ENCODE peak calls at places on chromosome 3, in ten cellular contexts. One of them, this sample, is unnamed.

GRCh38 chr3:112304611-112305010 is 10.6 kb upstream of the SLC9C1 start:
- DNase-seq in NCI-H2171 treated with DMSO at 0.1 percent for 48 hours: no peak
- DNase-seq in NCI-H460: no peak
- DNase-seq in spleen: no peak
- DNase-seq in esophagus squamous epithelium: no peak
- DNase-seq in posterior vena cava: no peak
- DNase-seq in M059J: no peak
- DNase-seq in Ammon's horn: no peak
- DNase-seq in activated CD4-positive, alpha-beta T cell treated with anti-CD3 and anti-CD28 coated beads, Interleukin-2, amount 50 U/mL, for 4 hours: no peak
- DNase-seq in hippocampal formation: no peak
- DNase-seq in this sample: no peak

GRCh38 chr3:127613406-127613805 is 15.2 kb downstream of the MCM2 start:
- DNase-seq in NCI-H460: no peak
- DNase-seq in posterior vena cava: no peak
- DNase-seq in activated CD4-positive, alpha-beta T cell treated with anti-CD3 and anti-CD28 coated beads, Interleukin-2, amount 50 U/mL, for 4 hours: no peak
- DNase-seq in hippocampal formation: no peak
- DNase-seq in esophagus squamous epithelium: no peak
- DNase-seq in Ammon's horn: no peak
- DNase-seq in spleen: no peak
- DNase-seq in NCI-H2171 treated with DMSO at 0.1 percent for 48 hours: no peak
- DNase-seq in M059J: peak; percentile 85
- DNase-seq in this sample: no peak

GRCh38 chr3:121943434-121943833 is 49.2 kb downstream of the SLC15A2 start:
- DNase-seq in NCI-H460: no peak
- DNase-seq in hippocampal formation: no peak
- DNase-seq in esophagus squamous epithelium: no peak
- DNase-seq in M059J: no peak
- DNase-seq in spleen: no peak
- DNase-seq in posterior vena cava: no peak
- DNase-seq in NCI-H2171 treated with DMSO at 0.1 percent for 48 hours: no peak
- DNase-seq in Ammon's horn: no peak
- DNase-seq in activated CD4-positive, alpha-beta T cell treated with anti-CD3 and anti-CD28 coated beads, Interleukin-2, amount 50 U/mL, for 4 hours: no peak
- DNase-seq in this sample: no peak

GRCh38 chr3:77045686-77046085 is 5.8 kb downstream of the ROBO2 start:
- DNase-seq in NCI-H460: no peak
- DNase-seq in hippocampal formation: no peak
- DNase-seq in posterior vena cava: no peak
- DNase-seq in esophagus squamous epithelium: no peak
- DNase-seq in activated CD4-positive, alpha-beta T cell treated with anti-CD3 and anti-CD28 coated beads, Interleukin-2, amount 50 U/mL, for 4 hours: no peak
- DNase-seq in NCI-H2171 treated with DMSO at 0.1 percent for 48 hours: no peak
- DNase-seq in M059J: no peak
- DNase-seq in spleen: no peak
- DNase-seq in Ammon's horn: no peak
- DNase-seq in this sample: no peak

GRCh38 chr3:40258555-40258954 is 51.0 kb upstream of the EIF1B start:
- DNase-seq in hippocampal formation: no peak
- DNase-seq in M059J: peak; percentile 78
- DNase-seq in posterior vena cava: no peak
- DNase-seq in spleen: no peak
- DNase-seq in esophagus squamous epithelium: no peak
- DNase-seq in NCI-H460: no peak
- DNase-seq in Ammon's horn: no peak
- DNase-seq in activated CD4-positive, alpha-beta T cell treated with anti-CD3 and anti-CD28 coated beads, Interleukin-2, amount 50 U/mL, for 4 hours: no peak
- DNase-seq in NCI-H2171 treated with DMSO at 0.1 percent for 48 hours: no peak
- DNase-seq in this sample: no peak

GRCh38 chr3:95343767-95344166 is 1280.9 kb downstream of the NSUN3 start:
- DNase-seq in M059J: no peak
- DNase-seq in Ammon's horn: no peak
- DNase-seq in posterior vena cava: no peak
- DNase-seq in activated CD4-positive, alpha-beta T cell treated with anti-CD3 and anti-CD28 coated beads, Interleukin-2, amount 50 U/mL, for 4 hours: no peak
- DNase-seq in NCI-H460: no peak
- DNase-seq in NCI-H2171 treated with DMSO at 0.1 percent for 48 hours: peak; percentile 82
- DNase-seq in spleen: no peak
- DNase-seq in esophagus squamous epithelium: no peak
- DNase-seq in hippocampal formation: no peak
- DNase-seq in this sample: no peak

GRCh38 chr3:100089802-100090668 is 24.3 kb downstream of the FILIP1L start:
- DNase-seq in spleen: no peak
- DNase-seq in esophagus squamous epithelium: no peak
- DNase-seq in NCI-H2171 treated with DMSO at 0.1 percent for 48 hours: no peak
- DNase-seq in activated CD4-positive, alpha-beta T cell treated with anti-CD3 and anti-CD28 coated beads, Interleukin-2, amount 50 U/mL, for 4 hours: no peak
- DNase-seq in posterior vena cava: no peak
- DNase-seq in Ammon's horn: no peak
- DNase-seq in hippocampal formation: no peak
- DNase-seq in NCI-H460: no peak
- DNase-seq in M059J: peak; percentile 86
- DNase-seq in this sample: peak; percentile 27

GRCh38 chr3:3634326-3634725 is 164.9 kb upstream of the LRRN1 start:
- DNase-seq in M059J: no peak
- DNase-seq in NCI-H2171 treated with DMSO at 0.1 percent for 48 hours: no peak
- DNase-seq in NCI-H460: no peak
- DNase-seq in esophagus squamous epithelium: no peak
- DNase-seq in posterior vena cava: no peak
- DNase-seq in hippocampal formation: no peak
- DNase-seq in Ammon's horn: no peak
- DNase-seq in activated CD4-positive, alpha-beta T cell treated with anti-CD3 and anti-CD28 coated beads, Interleukin-2, amount 50 U/mL, for 4 hours: no peak
- DNase-seq in spleen: no peak
- DNase-seq in this sample: peak; percentile 73

GRCh38 chr3:4985330-4986174 is 6.3 kb downstream of the BHLHE40 start:
- DNase-seq in hippocampal formation: no peak
- DNase-seq in spleen: no peak
- DNase-seq in NCI-H2171 treated with DMSO at 0.1 percent for 48 hours: peak; percentile 10
- DNase-seq in esophagus squamous epithelium: no peak
- DNase-seq in activated CD4-positive, alpha-beta T cell treated with anti-CD3 and anti-CD28 coated beads, Interleukin-2, amount 50 U/mL, for 4 hours: no peak
- DNase-seq in posterior vena cava: no peak
- DNase-seq in Ammon's horn: peak; percentile 11
- DNase-seq in M059J: peak; percentile 89
- DNase-seq in NCI-H460: peak; percentile 79
- DNase-seq in this sample: no peak

GRCh38 chr3:152197451-152197850 is 71.3 kb upstream of the MBNL1 start:
- DNase-seq in posterior vena cava: no peak
- DNase-seq in Ammon's horn: no peak
- DNase-seq in spleen: no peak
- DNase-seq in esophagus squamous epithelium: no peak
- DNase-seq in M059J: peak; percentile 32
- DNase-seq in NCI-H460: no peak
- DNase-seq in NCI-H2171 treated with DMSO at 0.1 percent for 48 hours: no peak
- DNase-seq in hippocampal formation: no peak
- DNase-seq in activated CD4-positive, alpha-beta T cell treated with anti-CD3 and anti-CD28 coated beads, Interleukin-2, amount 50 U/mL, for 4 hours: no peak
- DNase-seq in this sample: no peak

GRCh38 chr3:45067941-45068340 is 41.8 kb downstream of the CLEC3B start:
- DNase-seq in posterior vena cava: no peak
- DNase-seq in activated CD4-positive, alpha-beta T cell treated with anti-CD3 and anti-CD28 coated beads, Interleukin-2, amount 50 U/mL, for 4 hours: no peak
- DNase-seq in spleen: no peak
- DNase-seq in hippocampal formation: no peak
- DNase-seq in Ammon's horn: peak; percentile 21
- DNase-seq in NCI-H460: no peak
- DNase-seq in esophagus squamous epithelium: no peak
- DNase-seq in NCI-H2171 treated with DMSO at 0.1 percent for 48 hours: no peak
- DNase-seq in M059J: peak; percentile 62
- DNase-seq in this sample: no peak

GRCh38 chr3:57694146-57694545 is 1.3 kb upstream of the DENND6A start:
- DNase-seq in hippocampal formation: no peak
- DNase-seq in M059J: no peak
- DNase-seq in esophagus squamous epithelium: no peak
- DNase-seq in Ammon's horn: no peak
- DNase-seq in posterior vena cava: no peak
- DNase-seq in NCI-H460: no peak
- DNase-seq in spleen: no peak
- DNase-seq in activated CD4-positive, alpha-beta T cell treated with anti-CD3 and anti-CD28 coated beads, Interleukin-2, amount 50 U/mL, for 4 hours: no peak
- DNase-seq in NCI-H2171 treated with DMSO at 0.1 percent for 48 hours: no peak
- DNase-seq in this sample: no peak

GRCh38 chr3:191141728-191142127 is 57.3 kb upstream of the OSTN start:
- DNase-seq in spleen: no peak
- DNase-seq in esophagus squamous epithelium: no peak
- DNase-seq in Ammon's horn: no peak
- DNase-seq in NCI-H2171 treated with DMSO at 0.1 percent for 48 hours: no peak
- DNase-seq in NCI-H460: peak; percentile 26
- DNase-seq in hippocampal formation: no peak
- DNase-seq in posterior vena cava: no peak
- DNase-seq in M059J: peak; percentile 92
- DNase-seq in activated CD4-positive, alpha-beta T cell treated with anti-CD3 and anti-CD28 coated beads, Interleukin-2, amount 50 U/mL, for 4 hours: no peak
- DNase-seq in this sample: no peak

GRCh38 chr3:171134170-171134569 is 107.7 kb upstream of the SLC2A2 start:
- DNase-seq in Ammon's horn: no peak
- DNase-seq in posterior vena cava: no peak
- DNase-seq in esophagus squamous epithelium: no peak
- DNase-seq in activated CD4-positive, alpha-beta T cell treated with anti-CD3 and anti-CD28 coated beads, Interleukin-2, amount 50 U/mL, for 4 hours: no peak
- DNase-seq in NCI-H2171 treated with DMSO at 0.1 percent for 48 hours: no peak
- DNase-seq in M059J: peak; percentile 30
- DNase-seq in spleen: no peak
- DNase-seq in NCI-H460: no peak
- DNase-seq in hippocampal formation: no peak
- DNase-seq in this sample: no peak

GRCh38 chr3:27431116-27431515 is 53.1 kb downstream of the SLC4A7 start:
- DNase-seq in M059J: peak; percentile 95
- DNase-seq in posterior vena cava: no peak
- DNase-seq in spleen: no peak
- DNase-seq in esophagus squamous epithelium: no peak
- DNase-seq in activated CD4-positive, alpha-beta T cell treated with anti-CD3 and anti-CD28 coated beads, Interleukin-2, amount 50 U/mL, for 4 hours: no peak
- DNase-seq in NCI-H2171 treated with DMSO at 0.1 percent for 48 hours: no peak
- DNase-seq in NCI-H460: no peak
- DNase-seq in hippocampal formation: no peak
- DNase-seq in Ammon's horn: peak; percentile 60
- DNase-seq in this sample: no peak

GRCh38 chr3:158701666-158702065 is 29.2 kb upstream of the LXN start:
- DNase-seq in Ammon's horn: no peak
- DNase-seq in NCI-H2171 treated with DMSO at 0.1 percent for 48 hours: no peak
- DNase-seq in spleen: no peak
- DNase-seq in NCI-H460: no peak
- DNase-seq in activated CD4-positive, alpha-beta T cell treated with anti-CD3 and anti-CD28 coated beads, Interleukin-2, amount 50 U/mL, for 4 hours: no peak
- DNase-seq in posterior vena cava: no peak
- DNase-seq in hippocampal formation: no peak
- DNase-seq in M059J: peak; percentile 90
- DNase-seq in esophagus squamous epithelium: no peak
- DNase-seq in this sample: no peak

GRCh38 chr3:125374996-125375941 is at the start of gene ZNF148:
- DNase-seq in Ammon's horn: peak; percentile 92
- DNase-seq in M059J: peak; percentile 87
- DNase-seq in posterior vena cava: peak; percentile 98
- DNase-seq in hippocampal formation: peak; percentile 92
- DNase-seq in activated CD4-positive, alpha-beta T cell treated with anti-CD3 and anti-CD28 coated beads, Interleukin-2, amount 50 U/mL, for 4 hours: peak; percentile 86
- DNase-seq in NCI-H460: peak; percentile 79
- DNase-seq in spleen: peak; percentile 99
- DNase-seq in NCI-H2171 treated with DMSO at 0.1 percent for 48 hours: peak; percentile 85
- DNase-seq in esophagus squamous epithelium: peak; percentile 30
- DNase-seq in this sample: peak; percentile 92

GRCh38 chr3:4533489-4534443 is 40.6 kb downstream of the ITPR1 start:
- DNase-seq in Ammon's horn: peak; percentile 53
- DNase-seq in hippocampal formation: no peak
- DNase-seq in NCI-H460: no peak
- DNase-seq in spleen: no peak
- DNase-seq in esophagus squamous epithelium: no peak
- DNase-seq in activated CD4-positive, alpha-beta T cell treated with anti-CD3 and anti-CD28 coated beads, Interleukin-2, amount 50 U/mL, for 4 hours: no peak
- DNase-seq in M059J: peak; percentile 49
- DNase-seq in NCI-H2171 treated with DMSO at 0.1 percent for 48 hours: peak; percentile 28
- DNase-seq in posterior vena cava: no peak
- DNase-seq in this sample: no peak

GRCh38 chr3:111589303-111590095 is 5.6 kb downstream of the ZBED2 start:
- DNase-seq in esophagus squamous epithelium: no peak
- DNase-seq in hippocampal formation: no peak
- DNase-seq in NCI-H2171 treated with DMSO at 0.1 percent for 48 hours: no peak
- DNase-seq in M059J: no peak
- DNase-seq in posterior vena cava: no peak
- DNase-seq in NCI-H460: no peak
- DNase-seq in activated CD4-positive, alpha-beta T cell treated with anti-CD3 and anti-CD28 coated beads, Interleukin-2, amount 50 U/mL, for 4 hours: no peak
- DNase-seq in spleen: no peak
- DNase-seq in Ammon's horn: no peak
- DNase-seq in this sample: no peak

GRCh38 chr3:13498354-13499060 is 18.4 kb downstream of the HDAC11 start:
- DNase-seq in NCI-H460: no peak
- DNase-seq in M059J: no peak
- DNase-seq in posterior vena cava: peak; percentile 81
- DNase-seq in activated CD4-positive, alpha-beta T cell treated with anti-CD3 and anti-CD28 coated beads, Interleukin-2, amount 50 U/mL, for 4 hours: no peak
- DNase-seq in hippocampal formation: no peak
- DNase-seq in esophagus squamous epithelium: no peak
- DNase-seq in NCI-H2171 treated with DMSO at 0.1 percent for 48 hours: no peak
- DNase-seq in Ammon's horn: peak; percentile 75
- DNase-seq in spleen: peak; percentile 65
- DNase-seq in this sample: no peak

GRCh38 chr3:24199305-24199704 is 254.2 kb downstream of the NR1D2 start:
- DNase-seq in esophagus squamous epithelium: no peak
- DNase-seq in activated CD4-positive, alpha-beta T cell treated with anti-CD3 and anti-CD28 coated beads, Interleukin-2, amount 50 U/mL, for 4 hours: no peak
- DNase-seq in posterior vena cava: no peak
- DNase-seq in NCI-H2171 treated with DMSO at 0.1 percent for 48 hours: no peak
- DNase-seq in NCI-H460: no peak
- DNase-seq in M059J: no peak
- DNase-seq in Ammon's horn: no peak
- DNase-seq in spleen: no peak
- DNase-seq in hippocampal formation: no peak
- DNase-seq in this sample: no peak

GRCh38 chr3:46895204-46895660 is 17.7 kb downstream of the PTH1R start:
- DNase-seq in posterior vena cava: peak; percentile 90
- DNase-seq in M059J: peak; percentile 38
- DNase-seq in esophagus squamous epithelium: no peak
- DNase-seq in Ammon's horn: peak; percentile 43
- DNase-seq in NCI-H460: peak; percentile 48
- DNase-seq in NCI-H2171 treated with DMSO at 0.1 percent for 48 hours: no peak
- DNase-seq in hippocampal formation: peak; percentile 19
- DNase-seq in spleen: peak; percentile 90
- DNase-seq in activated CD4-positive, alpha-beta T cell treated with anti-CD3 and anti-CD28 coated beads, Interleukin-2, amount 50 U/mL, for 4 hours: peak; percentile 82
- DNase-seq in this sample: no peak

GRCh38 chr3:196202516-196202970 is 8.7 kb downstream of the ZDHHC19 start:
- DNase-seq in Ammon's horn: peak; percentile 65
- DNase-seq in posterior vena cava: peak; percentile 91
- DNase-seq in spleen: peak; percentile 90
- DNase-seq in M059J: no peak
- DNase-seq in hippocampal formation: peak; percentile 21
- DNase-seq in activated CD4-positive, alpha-beta T cell treated with anti-CD3 and anti-CD28 coated beads, Interleukin-2, amount 50 U/mL, for 4 hours: no peak
- DNase-seq in NCI-H460: no peak
- DNase-seq in NCI-H2171 treated with DMSO at 0.1 percent for 48 hours: no peak
- DNase-seq in esophagus squamous epithelium: no peak
- DNase-seq in this sample: no peak

GRCh38 chr3:150453353-150453752 is 45.3 kb downstream of the TSC22D2 start:
- DNase-seq in hippocampal formation: no peak
- DNase-seq in activated CD4-positive, alpha-beta T cell treated with anti-CD3 and anti-CD28 coated beads, Interleukin-2, amount 50 U/mL, for 4 hours: no peak
- DNase-seq in Ammon's horn: no peak
- DNase-seq in NCI-H2171 treated with DMSO at 0.1 percent for 48 hours: no peak
- DNase-seq in NCI-H460: no peak
- DNase-seq in spleen: no peak
- DNase-seq in posterior vena cava: no peak
- DNase-seq in esophagus squamous epithelium: no peak
- DNase-seq in M059J: no peak
- DNase-seq in this sample: no peak

GRCh38 chr3:14363976-14364375 is 38.4 kb upstream of the SLC6A6 start:
- DNase-seq in M059J: peak; percentile 51
- DNase-seq in esophagus squamous epithelium: no peak
- DNase-seq in activated CD4-positive, alpha-beta T cell treated with anti-CD3 and anti-CD28 coated beads, Interleukin-2, amount 50 U/mL, for 4 hours: no peak
- DNase-seq in posterior vena cava: no peak
- DNase-seq in Ammon's horn: no peak
- DNase-seq in spleen: no peak
- DNase-seq in hippocampal formation: no peak
- DNase-seq in NCI-H460: no peak
- DNase-seq in NCI-H2171 treated with DMSO at 0.1 percent for 48 hours: no peak
- DNase-seq in this sample: no peak

GRCh38 chr3:155704771-155705559 is 39.9 kb downstream of the PLCH1 start:
- DNase-seq in activated CD4-positive, alpha-beta T cell treated with anti-CD3 and anti-CD28 coated beads, Interleukin-2, amount 50 U/mL, for 4 hours: no peak
- DNase-seq in NCI-H460: no peak
- DNase-seq in M059J: no peak
- DNase-seq in spleen: no peak
- DNase-seq in posterior vena cava: no peak
- DNase-seq in hippocampal formation: peak; percentile 18
- DNase-seq in esophagus squamous epithelium: no peak
- DNase-seq in NCI-H2171 treated with DMSO at 0.1 percent for 48 hours: no peak
- DNase-seq in Ammon's horn: peak; percentile 41
- DNase-seq in this sample: peak; percentile 55

GRCh38 chr3:9769426-9770275 is at the start of gene CAMK1:
- DNase-seq in esophagus squamous epithelium: no peak
- DNase-seq in M059J: peak; percentile 51
- DNase-seq in NCI-H460: peak; percentile 37
- DNase-seq in hippocampal formation: peak; percentile 65
- DNase-seq in activated CD4-positive, alpha-beta T cell treated with anti-CD3 and anti-CD28 coated beads, Interleukin-2, amount 50 U/mL, for 4 hours: peak; percentile 44
- DNase-seq in spleen: peak; percentile 92
- DNase-seq in NCI-H2171 treated with DMSO at 0.1 percent for 48 hours: peak; percentile 40
- DNase-seq in posterior vena cava: peak; percentile 94
- DNase-seq in Ammon's horn: peak; percentile 82
- DNase-seq in this sample: peak; percentile 75

GRCh38 chr3:189900578-189900977 is 220.1 kb downstream of the P3H2 start:
- DNase-seq in NCI-H2171 treated with DMSO at 0.1 percent for 48 hours: no peak
- DNase-seq in esophagus squamous epithelium: no peak
- DNase-seq in posterior vena cava: no peak
- DNase-seq in activated CD4-positive, alpha-beta T cell treated with anti-CD3 and anti-CD28 coated beads, Interleukin-2, amount 50 U/mL, for 4 hours: no peak
- DNase-seq in Ammon's horn: no peak
- DNase-seq in spleen: no peak
- DNase-seq in M059J: no peak
- DNase-seq in NCI-H460: no peak
- DNase-seq in hippocampal formation: no peak
- DNase-seq in this sample: no peak